ENCODE peak calls at places on chromosome 17, in eight cellular contexts. D is stomach, W is body of pancreas, H is keratinocyte, J is GM12878, U is lung, C is fibroblast of lung, X is thoracic aorta. V is an unnamed sample.

GRCh38 chr17:46044286-46044928 is 45.4 kb downstream of the STH start:
- DNase-seq in D (peak; percentile 81), W (peak; percentile 92), H (no peak), J (no peak), U (peak; percentile 74), C (peak; percentile 86), X (peak; percentile 49), V (peak; percentile 76)

GRCh38 chr17:75535119-75535537 is 9.6 kb downstream of the LLGL2 start:
- DNase-seq in D (peak; percentile 53), W (peak; percentile 25), H (no peak), J (peak; percentile 26), U (no peak), C (no peak), X (no peak), V (no peak)

GRCh38 chr17:740240-741055 is 8.1 kb downstream of the TLCD3A start:
- DNase-seq in D (no peak), W (peak; percentile 40), H (no peak), J (peak; percentile 66), U (peak; percentile 46), C (peak; percentile 12), X (no peak), V (no peak)

GRCh38 chr17:5468075-5468473 is 708 bp downstream of the DHX33 start:
- DNase-seq in D (no peak), W (no peak), H (no peak), J (no peak), U (no peak), C (no peak), X (no peak), V (peak; percentile 16)

GRCh38 chr17:76709077-76709950 is 1.5 kb downstream of the MXRA7 start:
- DNase-seq in D (peak; percentile 50), W (peak; percentile 83), H (no peak), J (no peak), U (peak; percentile 67), C (peak; percentile 100), X (peak; percentile 88), V (peak; percentile 99)

GRCh38 chr17:35898283-35899070 is 18.3 kb upstream of the CCL5 start:
- DNase-seq in D (peak; percentile 88), W (peak; percentile 78), H (no peak), J (no peak), U (peak; percentile 39), C (no peak), X (no peak), V (no peak)

GRCh38 chr17:75757086-75757681 is 7.8 kb downstream of the GALK1 start:
- DNase-seq in D (no peak), W (no peak), H (no peak), J (no peak), U (no peak), C (no peak), X (no peak), V (no peak)

GRCh38 chr17:59451706-59452105 is 113.7 kb upstream of the DHX40 start:
- DNase-seq in D (no peak), W (no peak), H (peak; percentile 69), J (no peak), U (no peak), C (peak; percentile 71), X (no peak), V (no peak)

GRCh38 chr17:1486802-1487695 is 5.4 kb downstream of the MYO1C start:
- DNase-seq in D (peak; percentile 90), W (peak; percentile 66), H (peak; percentile 71), J (peak; percentile 40), U (peak; percentile 84), C (peak; percentile 67), X (peak; percentile 62), V (peak; percentile 48)

GRCh38 chr17:37710344-37710886 is 34.4 kb downstream of the HNF1B start:
- DNase-seq in D (peak; percentile 99), W (peak; percentile 100), H (no peak), J (no peak), U (peak; percentile 80), C (peak; percentile 77), X (no peak), V (no peak)

DNA sequence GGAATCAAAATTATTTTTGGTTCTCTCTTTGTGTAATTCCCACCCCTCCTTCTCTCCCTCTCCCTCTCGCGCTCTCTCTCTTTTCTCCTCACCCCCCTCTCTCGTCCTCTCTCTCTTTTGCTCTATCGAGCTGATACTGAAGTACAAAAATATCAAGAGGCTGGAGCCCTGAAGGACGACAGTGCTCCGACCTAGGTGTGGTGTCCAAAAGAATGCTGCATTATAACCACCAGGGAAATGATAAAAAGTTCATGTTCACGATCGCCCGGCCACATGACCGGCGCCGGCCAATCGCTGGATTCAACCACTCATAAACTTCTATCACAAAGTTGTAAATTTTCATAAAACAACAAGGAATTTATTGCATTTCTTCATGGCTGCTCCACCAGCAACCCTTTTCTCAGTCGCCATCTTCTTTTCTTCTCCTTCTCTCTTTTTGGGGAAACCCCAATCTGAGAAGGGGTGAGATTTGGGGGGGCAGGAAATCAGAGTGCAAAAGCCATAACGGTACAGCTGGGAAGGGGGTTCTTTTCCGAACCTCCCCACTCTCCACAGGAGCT is at the start of gene HOXB6:
- DNase-seq in D (no peak), W (no peak), H (no peak), J (no peak), U (no peak), C (no peak), X (no peak), V (no peak)
- H3K4me1 ChIP-seq in D (peaks cover 39% of the 10 kb centered on the region), W (peaks cover 15% of the 10 kb centered on the region), H (peaks cover 7% of the 10 kb centered on the region), J (peaks cover 3% of the 10 kb centered on the region), U (no peaks in the 10 kb centered on the region), C (peaks cover 8% of the 10 kb centered on the region), X (peaks cover 4% of the 10 kb centered on the region), V (no peaks in the 10 kb centered on the region)

GRCh38 chr17:72615627-72615991 is 476.9 kb downstream of the SLC39A11 start:
- DNase-seq in D (no peak), W (no peak), H (no peak), J (no peak), U (no peak), C (no peak), X (no peak), V (no peak)

GRCh38 chr17:72614871-72615626 is 477.4 kb downstream of the SLC39A11 start:
- DNase-seq in D (peak; percentile 70), W (peak; percentile 79), H (no peak), J (no peak), U (no peak), C (peak; percentile 84), X (no peak), V (peak; percentile 50)

GRCh38 chr17:72614476-72614870 is 478.0 kb downstream of the SLC39A11 start:
- DNase-seq in D (no peak), W (no peak), H (no peak), J (no peak), U (no peak), C (peak; percentile 57), X (no peak), V (no peak)

GRCh38 chr17:72611172-72611571 is 481.3 kb downstream of the SLC39A11 start:
- DNase-seq in D (no peak), W (no peak), H (no peak), J (no peak), U (no peak), C (no peak), X (no peak), V (no peak)

GRCh38 chr17:72613411-72614292 is 478.8 kb downstream of the SLC39A11 start:
- DNase-seq in D (no peak), W (no peak), H (no peak), J (no peak), U (no peak), C (peak; percentile 78), X (no peak), V (no peak)
- H3K27ac ChIP-seq in D (no peak overlapping the region), W (peak overlapping the region; percentile 83), H (peak overlapping the region; percentile 71), J (no peak overlapping the region), U (no peak overlapping the region), C (no peak overlapping the region), X (no peak overlapping the region), V (no peak overlapping the region)

GRCh38 chr17:82698974-82699442 is 510 bp upstream of the RAB40B start:
- DNase-seq in D (no peak), W (no peak), H (no peak), J (no peak), U (no peak), C (no peak), X (no peak), V (no peak)

GRCh38 chr17:82696259-82696658 is 2.2 kb downstream of the RAB40B start:
- DNase-seq in D (no peak), W (no peak), H (no peak), J (no peak), U (no peak), C (no peak), X (no peak), V (no peak)

GRCh38 chr17:82698065-82698973 is at the start of gene RAB40B:
- DNase-seq in D (peak; percentile 100), W (peak; percentile 100), H (peak; percentile 88), J (peak; percentile 88), U (peak; percentile 99), C (peak; percentile 98), X (peak; percentile 98), V (peak; percentile 100)

GRCh38 chr17:82697808-82698064 is 762 bp downstream of the RAB40B start:
- DNase-seq in D (no peak), W (no peak), H (no peak), J (no peak), U (no peak), C (no peak), X (no peak), V (no peak)

DNA sequence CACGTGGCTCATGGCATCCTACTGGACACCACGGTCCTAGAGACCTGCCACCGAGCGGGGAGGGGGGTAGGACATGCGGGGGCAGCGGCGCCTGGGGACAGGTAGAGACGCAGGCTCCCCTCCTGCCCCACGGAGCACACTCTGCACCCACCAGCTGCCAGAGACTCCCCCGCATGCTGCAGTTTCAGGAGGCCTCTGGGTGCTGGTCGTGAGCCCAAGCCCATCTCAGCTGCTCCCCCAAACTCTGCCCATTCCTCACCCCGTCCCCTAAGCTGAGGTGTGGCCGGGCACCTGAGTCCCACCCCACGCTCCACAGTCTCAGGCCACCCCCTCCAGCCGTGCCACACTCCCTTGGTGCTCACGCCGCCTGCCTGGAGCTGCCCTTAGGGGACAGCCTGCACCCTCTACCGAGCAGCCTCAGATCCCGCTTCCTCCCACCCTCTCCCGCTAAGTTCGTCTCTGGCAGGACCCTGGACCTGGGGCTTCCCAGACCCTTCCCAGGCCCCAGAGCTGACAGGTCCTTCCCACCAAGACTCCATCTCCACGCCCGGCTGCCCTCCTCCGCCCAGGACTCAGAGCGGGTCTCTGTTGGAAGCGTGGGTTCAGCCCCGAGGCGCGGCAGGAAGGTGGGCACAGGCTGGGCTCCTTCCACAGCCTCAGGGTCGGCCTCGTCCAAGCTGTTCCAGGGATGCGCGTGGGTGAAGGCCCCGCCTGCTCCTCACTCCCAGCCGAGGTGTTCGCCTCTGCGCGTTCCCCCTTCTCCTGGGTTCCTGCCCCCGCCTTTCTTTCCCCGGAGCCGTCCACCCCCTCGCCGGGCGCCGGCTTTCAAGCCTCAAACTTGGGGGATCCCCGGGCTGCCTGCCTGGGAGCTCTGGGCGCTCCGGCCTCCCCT is 1.3 kb downstream of the RAB40B start:
- DNase-seq in D (peak; percentile 34), W (no peak), H (no peak), J (no peak), U (no peak), C (no peak), X (no peak), V (no peak)
- H3K4me3 ChIP-seq in D (peak overlapping the region; percentile 85), W (peak overlapping the region; percentile 33), H (peak overlapping the region; percentile 64), J (peak overlapping the region; percentile 59), U (peak overlapping the region; percentile 57), C (peak overlapping the region; percentile 28), X (peak overlapping the region; percentile 92), V (peak overlapping the region; percentile 71)

DNA sequence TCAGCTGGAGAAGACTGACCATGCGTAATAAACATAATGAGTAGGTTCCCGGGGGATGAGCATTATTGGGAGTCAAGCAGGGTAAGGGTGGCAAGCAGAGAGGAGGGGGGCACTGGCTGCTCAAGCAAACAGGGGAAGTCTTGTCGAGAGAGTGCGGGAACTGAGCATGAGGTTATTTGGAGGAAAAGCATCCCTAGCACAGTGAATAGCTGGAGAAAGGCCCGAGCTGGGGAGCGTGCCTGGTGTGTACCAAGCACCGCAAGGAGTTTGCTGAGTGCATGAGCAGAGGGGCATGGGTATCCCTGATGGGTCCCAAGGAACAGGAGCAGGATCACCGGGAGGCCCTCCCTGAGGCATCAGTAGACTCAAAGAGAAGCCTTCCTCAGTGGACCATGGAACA is 17.2 kb downstream of the CYTH1 start:
- DNase-seq in D (no peak), W (no peak), H (no peak), J (no peak), U (no peak), C (no peak), X (no peak), V (no peak)
- H3K4me1 ChIP-seq in D (peaks cover 65% of the 10 kb centered on the region), W (peaks cover 21% of the 10 kb centered on the region), H (peaks cover 15% of the 10 kb centered on the region), J (peaks cover 42% of the 10 kb centered on the region), U (peaks cover 26% of the 10 kb centered on the region), C (no peaks in the 10 kb centered on the region), X (no peaks in the 10 kb centered on the region), V (peaks cover 25% of the 10 kb centered on the region)